ENCODE peak calls at places on chromosomes 4 and X, in four cellular contexts. J, Z, W and K are unnamed samples.

GRCh38 chr4:7784131-7784870 is 155.4 kb downstream of the AFAP1 start:
- DNase-seq in W (no peak), J (no peak), Z (no peak), K (no peak)

GRCh38 chr4:147407261-147408045 is 73.4 kb upstream of the EDNRA start:
- DNase-seq in Z (no peak), W (no peak), J (no peak), K (no peak)

GRCh38 chr4:30719363-30720020 is 677 bp upstream of the PCDH7 start:
- DNase-seq in J (no peak), Z (no peak), W (peak; percentile 80), K (peak; percentile 66)

GRCh38 chr4:88802585-88803285 is 105.1 kb upstream of the NAP1L5 start:
- DNase-seq in Z (no peak), J (no peak), W (no peak), K (no peak)

GRCh38 chrX:77505227-77505626 is 58.0 kb downstream of the FGF16 start:
- DNase-seq in J (peak; percentile 9), Z (no peak), W (peak; percentile 55), K (no peak)

GRCh38 chr4:95268819-95269565 is 279.8 kb downstream of the UNC5C start:
- DNase-seq in Z (no peak), W (peak; percentile 10), J (no peak), K (no peak)

GRCh38 chr4:147830987-147831386 is 99.1 kb downstream of the ARHGAP10 start:
- DNase-seq in W (peak; percentile 84), Z (no peak), J (no peak), K (no peak)

GRCh38 chr4:177047070-177047850 is 254.5 kb upstream of the VEGFC start:
- DNase-seq in Z (peak; percentile 13), J (peak; percentile 16), W (peak; percentile 81), K (no peak)

GRCh38 chr4:105558277-105558676 is 5.9 kb downstream of the ARHGEF38 start:
- DNase-seq in Z (no peak), W (peak; percentile 2), J (no peak), K (no peak)

GRCh38 chr4:170137466-170137865 is 47.7 kb upstream of the AADAT start:
- DNase-seq in J (no peak), W (no peak), Z (no peak), K (no peak)

GRCh38 chr4:176376032-176376614 is 56.4 kb downstream of the SPCS3 start:
- DNase-seq in W (peak; percentile 27), Z (no peak), J (no peak), K (no peak)

GRCh38 chrX:126575911-126576310 is 23.3 kb upstream of the DCAF12L1 start:
- DNase-seq in Z (no peak), J (no peak), W (no peak), K (no peak)

GRCh38 chr4:158667651-158668198 is 4.0 kb downstream of the C4orf46 start:
- DNase-seq in J (no peak), W (peak; percentile 26), Z (no peak), K (no peak)

GRCh38 chrX:118901991-118902390 is 72.4 kb upstream of the LONRF3 start:
- DNase-seq in W (no peak), Z (no peak), J (no peak), K (no peak)

GRCh38 chrX:17488036-17488435 is 113.0 kb downstream of the NHS start:
- DNase-seq in J (no peak), W (peak; percentile 29), Z (no peak), K (no peak)

GRCh38 chr4:42781325-42781724 is 111.2 kb upstream of the GRXCR1 start:
- DNase-seq in W (no peak), Z (no peak), J (no peak), K (no peak)

GRCh38 chrX:54182194-54182863 is 725 bp downstream of the FAM120C start:
- DNase-seq in W (peak; percentile 51), Z (peak; percentile 58), J (no peak), K (peak; percentile 68)

GRCh38 chrX:119790977-119791436 is 423 bp downstream of the RPL39 start:
- DNase-seq in J (no peak), Z (no peak), W (peak; percentile 43), K (no peak)

GRCh38 chr4:176238157-176238608 is 30.8 kb downstream of the ASB5 start:
- DNase-seq in J (peak; percentile 97), W (no peak), Z (no peak), K (no peak)

GRCh38 chr4:37590016-37590415 is 96.2 kb downstream of the RELL1 start:
- DNase-seq in W (no peak), J (no peak), Z (no peak), K (no peak)

GRCh38 chr4:141890279-141890678 is 253.9 kb downstream of the IL15 start:
- DNase-seq in J (no peak), Z (no peak), W (no peak), K (no peak)